ENCODE peak calls at places on chromosome 10, in six cellular contexts. One of them, this sample, is unnamed.

GRCh38 chr10:125161570-125162139 is 1.3 kb upstream of the CTBP2 start:
- DNase-seq in MM.1S: no peak
- DNase-seq in T-helper 1 cell: no peak
- DNase-seq in HTR-8/SVneo: no peak
- DNase-seq in right lobe of liver: peak; percentile 30
- DNase-seq in A549: no peak
- DNase-seq in this sample: no peak

GRCh38 chr10:5668429-5668828 is 2.0 kb upstream of the ASB13 start:
- DNase-seq in T-helper 1 cell: no peak
- DNase-seq in HTR-8/SVneo: no peak
- DNase-seq in A549: no peak
- DNase-seq in right lobe of liver: no peak
- DNase-seq in MM.1S: no peak
- DNase-seq in this sample: no peak

GRCh38 chr10:119090968-119091367 is 10.4 kb upstream of the EIF3A start:
- DNase-seq in T-helper 1 cell: peak; percentile 48
- DNase-seq in A549: no peak
- DNase-seq in MM.1S: peak; percentile 49
- DNase-seq in HTR-8/SVneo: no peak
- DNase-seq in right lobe of liver: no peak
- DNase-seq in this sample: peak; percentile 95

GRCh38 chr10:83538047-83538446 is 601.3 kb upstream of the GHITM start:
- DNase-seq in HTR-8/SVneo: no peak
- DNase-seq in A549: no peak
- DNase-seq in T-helper 1 cell: no peak
- DNase-seq in right lobe of liver: no peak
- DNase-seq in MM.1S: no peak
- DNase-seq in this sample: no peak

GRCh38 chr10:132459252-132460028 is 62.4 kb downstream of the PWWP2B start:
- DNase-seq in HTR-8/SVneo: no peak
- DNase-seq in T-helper 1 cell: no peak
- DNase-seq in right lobe of liver: peak; percentile 28
- DNase-seq in A549: no peak
- DNase-seq in MM.1S: no peak
- DNase-seq in this sample: no peak

GRCh38 chr10:45373003-45373782 is 823 bp upstream of the ALOX5 start:
- DNase-seq in T-helper 1 cell: no peak
- DNase-seq in A549: no peak
- DNase-seq in MM.1S: peak; percentile 39
- DNase-seq in HTR-8/SVneo: no peak
- DNase-seq in right lobe of liver: peak; percentile 38
- DNase-seq in this sample: no peak

GRCh38 chr10:131811239-131812011 is 89.4 kb upstream of the PPP2R2D start:
- DNase-seq in HTR-8/SVneo: no peak
- DNase-seq in right lobe of liver: no peak
- DNase-seq in MM.1S: no peak
- DNase-seq in A549: no peak
- DNase-seq in T-helper 1 cell: no peak
- DNase-seq in this sample: no peak

GRCh38 chr10:52644678-52645434 is 127.7 kb downstream of the MBL2 start:
- DNase-seq in MM.1S: peak; percentile 31
- DNase-seq in T-helper 1 cell: no peak
- DNase-seq in A549: peak; percentile 17
- DNase-seq in right lobe of liver: peak; percentile 24
- DNase-seq in HTR-8/SVneo: peak; percentile 43
- DNase-seq in this sample: peak; percentile 35

GRCh38 chr10:128035557-128035973 is 90.7 kb downstream of the MKI67 start:
- DNase-seq in T-helper 1 cell: peak; percentile 57
- DNase-seq in A549: peak; percentile 50
- DNase-seq in MM.1S: peak; percentile 36
- DNase-seq in HTR-8/SVneo: peak; percentile 6
- DNase-seq in right lobe of liver: peak; percentile 47
- DNase-seq in this sample: peak; percentile 32

GRCh38 chr10:44968887-44969400 is 9.3 kb downstream of the RASSF4 start:
- DNase-seq in right lobe of liver: no peak
- DNase-seq in T-helper 1 cell: no peak
- DNase-seq in MM.1S: no peak
- DNase-seq in HTR-8/SVneo: no peak
- DNase-seq in A549: no peak
- DNase-seq in this sample: no peak

GRCh38 chr10:92001995-92002394 is 78.4 kb downstream of the BTAF1 start:
- DNase-seq in T-helper 1 cell: no peak
- DNase-seq in MM.1S: no peak
- DNase-seq in right lobe of liver: no peak
- DNase-seq in HTR-8/SVneo: no peak
- DNase-seq in A549: no peak
- DNase-seq in this sample: no peak

GRCh38 chr10:122475581-122475980 is 14.2 kb downstream of the HTRA1 start:
- DNase-seq in right lobe of liver: no peak
- DNase-seq in MM.1S: no peak
- DNase-seq in A549: no peak
- DNase-seq in T-helper 1 cell: no peak
- DNase-seq in HTR-8/SVneo: no peak
- DNase-seq in this sample: no peak

GRCh38 chr10:116699783-116700150 is 42.6 kb downstream of the HSPA12A start:
- DNase-seq in right lobe of liver: no peak
- DNase-seq in A549: no peak
- DNase-seq in MM.1S: no peak
- DNase-seq in HTR-8/SVneo: no peak
- DNase-seq in T-helper 1 cell: no peak
- DNase-seq in this sample: no peak

GRCh38 chr10:31929260-31929985 is 792 bp upstream of the ARHGAP12 start:
- DNase-seq in A549: peak; percentile 52
- DNase-seq in HTR-8/SVneo: peak; percentile 59
- DNase-seq in T-helper 1 cell: no peak
- DNase-seq in MM.1S: peak; percentile 48
- DNase-seq in right lobe of liver: peak; percentile 78
- DNase-seq in this sample: peak; percentile 43

GRCh38 chr10:70462349-70462984 is 16.1 kb upstream of the PALD1 start:
- DNase-seq in T-helper 1 cell: no peak
- DNase-seq in A549: no peak
- DNase-seq in MM.1S: no peak
- DNase-seq in right lobe of liver: no peak
- DNase-seq in HTR-8/SVneo: no peak
- DNase-seq in this sample: peak; percentile 60

GRCh38 chr10:99630439-99630838 is 10.2 kb upstream of the SLC25A28 start:
- DNase-seq in HTR-8/SVneo: peak; percentile 28
- DNase-seq in MM.1S: peak; percentile 39
- DNase-seq in right lobe of liver: peak; percentile 30
- DNase-seq in T-helper 1 cell: no peak
- DNase-seq in A549: no peak
- DNase-seq in this sample: peak; percentile 63

GRCh38 chr10:119268871-119269506 is 61.6 kb downstream of the GRK5 start:
- DNase-seq in right lobe of liver: no peak
- DNase-seq in MM.1S: peak; percentile 31
- DNase-seq in HTR-8/SVneo: no peak
- DNase-seq in T-helper 1 cell: peak; percentile 73
- DNase-seq in A549: no peak
- DNase-seq in this sample: no peak

GRCh38 chr10:13453896-13454295 is 74.9 kb downstream of the BEND7 start:
- DNase-seq in A549: no peak
- DNase-seq in right lobe of liver: no peak
- DNase-seq in MM.1S: no peak
- DNase-seq in T-helper 1 cell: no peak
- DNase-seq in HTR-8/SVneo: no peak
- DNase-seq in this sample: no peak

GRCh38 chr10:60209874-60210584 is 179.6 kb downstream of the ANK3 start:
- DNase-seq in HTR-8/SVneo: no peak
- DNase-seq in A549: no peak
- DNase-seq in right lobe of liver: no peak
- DNase-seq in T-helper 1 cell: no peak
- DNase-seq in MM.1S: no peak
- DNase-seq in this sample: no peak

GRCh38 chr10:123427386-123427785 is 238.8 kb upstream of the GPR26 start:
- DNase-seq in MM.1S: no peak
- DNase-seq in T-helper 1 cell: no peak
- DNase-seq in HTR-8/SVneo: no peak
- DNase-seq in A549: peak; percentile 38
- DNase-seq in right lobe of liver: peak; percentile 74
- DNase-seq in this sample: peak; percentile 48

GRCh38 chr10:12605580-12606405 is 256.4 kb downstream of the CAMK1D start:
- DNase-seq in MM.1S: peak; percentile 71
- DNase-seq in HTR-8/SVneo: peak; percentile 35
- DNase-seq in right lobe of liver: peak; percentile 89
- DNase-seq in T-helper 1 cell: peak; percentile 13
- DNase-seq in A549: peak; percentile 85
- DNase-seq in this sample: peak; percentile 32

GRCh38 chr10:79979973-79980687 is 31.2 kb upstream of the SFTPD start:
- DNase-seq in MM.1S: no peak
- DNase-seq in right lobe of liver: no peak
- DNase-seq in A549: no peak
- DNase-seq in T-helper 1 cell: no peak
- DNase-seq in HTR-8/SVneo: no peak
- DNase-seq in this sample: no peak

GRCh38 chr10:26939957-26940354 is 79.2 kb upstream of the ABI1 start:
- DNase-seq in HTR-8/SVneo: no peak
- DNase-seq in right lobe of liver: no peak
- DNase-seq in T-helper 1 cell: no peak
- DNase-seq in MM.1S: no peak
- DNase-seq in A549: no peak
- DNase-seq in this sample: no peak

GRCh38 chr10:133438711-133439273 is 14.4 kb upstream of the SPRN start:
- DNase-seq in MM.1S: peak; percentile 51
- DNase-seq in T-helper 1 cell: no peak
- DNase-seq in right lobe of liver: no peak
- DNase-seq in A549: no peak
- DNase-seq in HTR-8/SVneo: peak; percentile 13
- DNase-seq in this sample: peak; percentile 24

GRCh38 chr10:14782691-14783363 is 8.1 kb upstream of the FAM107B start:
- DNase-seq in HTR-8/SVneo: peak; percentile 72
- DNase-seq in MM.1S: no peak
- DNase-seq in T-helper 1 cell: no peak
- DNase-seq in A549: peak; percentile 92
- DNase-seq in right lobe of liver: peak; percentile 55
- DNase-seq in this sample: peak; percentile 35

GRCh38 chr10:124394583-124394982 is 24.1 kb downstream of the OAT start:
- DNase-seq in T-helper 1 cell: no peak
- DNase-seq in MM.1S: no peak
- DNase-seq in HTR-8/SVneo: no peak
- DNase-seq in A549: no peak
- DNase-seq in right lobe of liver: no peak
- DNase-seq in this sample: peak; percentile 78

GRCh38 chr10:88989824-88990527 is 622 bp upstream of the FAS start:
- DNase-seq in HTR-8/SVneo: no peak
- DNase-seq in MM.1S: no peak
- DNase-seq in A549: no peak
- DNase-seq in T-helper 1 cell: no peak
- DNase-seq in right lobe of liver: no peak
- DNase-seq in this sample: peak; percentile 72

GRCh38 chr10:74587109-74587508 is 239.3 kb upstream of the KAT6B start:
- DNase-seq in T-helper 1 cell: no peak
- DNase-seq in HTR-8/SVneo: no peak
- DNase-seq in MM.1S: no peak
- DNase-seq in right lobe of liver: no peak
- DNase-seq in A549: no peak
- DNase-seq in this sample: no peak

GRCh38 chr10:132511692-132512442 is 25.7 kb upstream of the INPP5A start:
- DNase-seq in HTR-8/SVneo: no peak
- DNase-seq in T-helper 1 cell: no peak
- DNase-seq in right lobe of liver: no peak
- DNase-seq in MM.1S: no peak
- DNase-seq in A549: no peak
- DNase-seq in this sample: no peak

GRCh38 chr10:60394444-60394843 is 4.8 kb upstream of the ANK3 start:
- DNase-seq in A549: no peak
- DNase-seq in HTR-8/SVneo: no peak
- DNase-seq in right lobe of liver: no peak
- DNase-seq in MM.1S: no peak
- DNase-seq in T-helper 1 cell: no peak
- DNase-seq in this sample: no peak

GRCh38 chr10:15745748-15746147 is 26.0 kb upstream of the ITGA8 start:
- DNase-seq in HTR-8/SVneo: no peak
- DNase-seq in T-helper 1 cell: no peak
- DNase-seq in MM.1S: no peak
- DNase-seq in A549: no peak
- DNase-seq in right lobe of liver: no peak
- DNase-seq in this sample: no peak

GRCh38 chr10:119025776-119026175 is 3.7 kb upstream of the NANOS1 start:
- DNase-seq in right lobe of liver: peak; percentile 57
- DNase-seq in MM.1S: no peak
- DNase-seq in T-helper 1 cell: no peak
- DNase-seq in A549: no peak
- DNase-seq in HTR-8/SVneo: no peak
- DNase-seq in this sample: no peak

This sample was measured in mammary epithelial cell.